ENCODE peak calls at places on chromosomes 5 and 9, in nine cellular contexts. R is CD4-positive, alpha-beta T cell; T is AG04449; X is AG10803; D is GM20000; A is lower leg skin; O is GM13977; G is HFF-Myc; I is pancreas. Y is an unnamed sample.

GRCh38 chr9:37602817-37603216 is 10.4 kb upstream of the TOMM5 start:
- DNase-seq in R (no peak), T (no peak), X (no peak), D (no peak), A (no peak), O (no peak), G (no peak), I (peak; percentile 82), Y (no peak)

GRCh38 chr5:127762412-127762811 is 59.2 kb downstream of the CCDC192 start:
- DNase-seq in R (no peak), T (no peak), X (no peak), D (no peak), A (no peak), O (no peak), G (no peak), I (no peak), Y (no peak)

GRCh38 chr5:179287071-179287470 is 58.2 kb downstream of the ADAMTS2 start:
- DNase-seq in R (no peak), T (no peak), X (no peak), D (no peak), A (peak; percentile 82), O (no peak), G (no peak), I (no peak), Y (no peak)

GRCh38 chr5:122940890-122941289 is 95.5 kb downstream of the SNX24 start:
- DNase-seq in R (no peak), T (no peak), X (no peak), D (no peak), A (no peak), O (no peak), G (no peak), I (no peak), Y (no peak)

GRCh38 chr9:1619915-1620705 is 395.0 kb upstream of the SMARCA2 start:
- DNase-seq in R (no peak), T (no peak), X (peak; percentile 11), D (no peak), A (no peak), O (no peak), G (no peak), I (no peak), Y (no peak)

GRCh38 chr9:27791311-27791710 is 218.0 kb upstream of the C9orf72 start:
- DNase-seq in R (no peak), T (no peak), X (no peak), D (no peak), A (no peak), O (no peak), G (no peak), I (no peak), Y (no peak)

GRCh38 chr9:98318041-98318790 is 62.8 kb upstream of the TBC1D2 start:
- DNase-seq in R (no peak), T (no peak), X (no peak), D (no peak), A (peak; percentile 80), O (no peak), G (no peak), I (no peak), Y (no peak)

GRCh38 chr9:106885451-106885850 is 22.5 kb downstream of the ZNF462 start:
- DNase-seq in R (no peak), T (no peak), X (peak; percentile 74), D (no peak), A (no peak), O (no peak), G (peak; percentile 71), I (no peak), Y (no peak)

GRCh38 chr5:57650360-57651069 is 167.9 kb upstream of the ACTBL2 start:
- DNase-seq in R (no peak), T (no peak), X (peak; percentile 70), D (peak; percentile 33), A (no peak), O (peak; percentile 13), G (peak; percentile 39), I (peak; percentile 52), Y (no peak)

GRCh38 chr9:135321580-135321979 is 158.0 kb upstream of the PPP1R26 start:
- DNase-seq in R (no peak), T (no peak), X (no peak), D (no peak), A (no peak), O (no peak), G (no peak), I (no peak), Y (no peak)

GRCh38 chr5:177162379-177162778 is 28.8 kb downstream of the NSD1 start:
- DNase-seq in R (no peak), T (no peak), X (no peak), D (no peak), A (peak; percentile 21), O (no peak), G (no peak), I (no peak), Y (no peak)

GRCh38 chr5:141366016-141366896 is 2.3 kb downstream of the PCDHGA5 start:
- DNase-seq in R (no peak), T (no peak), X (no peak), D (no peak), A (no peak), O (no peak), G (no peak), I (no peak), Y (no peak)

GRCh38 chr5:141371572-141372475 is 1.8 kb downstream of the PCDHGB3 start:
- DNase-seq in R (no peak), T (no peak), X (no peak), D (no peak), A (no peak), O (no peak), G (no peak), I (no peak), Y (no peak)

GRCh38 chr5:141374627-141375026 is 936 bp downstream of the PCDHGA6 start:
- DNase-seq in R (no peak), T (no peak), X (no peak), D (no peak), A (no peak), O (no peak), G (no peak), I (no peak), Y (no peak)

GRCh38 chr5:141373673-141374317 is at the start of gene PCDHGA6:
- DNase-seq in R (no peak), T (no peak), X (peak; percentile 38), D (no peak), A (no peak), O (no peak), G (no peak), I (no peak), Y (no peak)

GRCh38 chr5:141369994-141370848 is at the start of gene PCDHGB3:
- DNase-seq in R (no peak), T (no peak), X (peak; percentile 73), D (peak; percentile 86), A (no peak), O (peak; percentile 84), G (no peak), I (no peak), Y (no peak)
- TF ChIP-seq CTCF in R (no peak), T (peak; percentile 40), X (peak; percentile 62), D (peak; percentile 72), A (no peak), O (peak; percentile 77), G (peak; percentile 57), I (no peak), Y (no peak)

GRCh38 chr5:60586307-60586901 is 113.6 kb downstream of the DEPDC1B start:
- DNase-seq in R (no peak), T (no peak), X (peak; percentile 20), D (peak; percentile 12), A (no peak), O (peak; percentile 14), G (no peak), I (no peak), Y (no peak)
- TF ChIP-seq CTCF in R (no peak), T (no peak), X (peak; percentile 46), D (peak; percentile 30), A (no peak), O (peak; percentile 57), G (no peak), I (no peak), Y (no peak)

GRCh38 chr9:88590558-88591146 is 55.7 kb downstream of the NXNL2 start:
- DNase-seq in R (no peak), T (no peak), X (no peak), D (no peak), A (no peak), O (no peak), G (no peak), I (no peak), Y (no peak)
- TF ChIP-seq CTCF in R (no peak), T (no peak), X (peak; percentile 1), D (no peak), A (no peak), O (no peak), G (no peak), I (no peak), Y (no peak)

DNA sequence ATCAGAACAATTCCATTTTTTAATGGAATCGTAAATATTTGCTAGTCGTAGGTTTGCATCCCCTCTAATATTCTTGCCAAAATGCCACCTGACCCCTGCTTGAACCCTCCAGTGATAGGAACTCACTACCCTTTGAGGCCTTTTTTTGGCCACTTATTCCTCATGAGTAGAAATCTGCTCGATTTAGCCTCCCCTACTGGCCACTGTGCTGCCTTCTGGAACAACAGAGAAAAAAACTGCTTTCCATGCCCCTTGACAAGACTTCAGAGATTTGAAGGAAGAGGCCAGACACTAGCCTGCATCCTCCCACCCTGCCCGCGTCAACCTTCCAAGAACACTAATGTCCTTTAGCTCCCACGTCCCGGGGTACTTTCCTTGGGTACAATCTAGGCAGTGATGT is 4.1 kb downstream of the CCDC69 start:
- DNase-seq in R (no peak), T (no peak), X (no peak), D (no peak), A (no peak), O (no peak), G (no peak), I (no peak), Y (no peak)
- TF ChIP-seq CTCF in R (no peak), T (no peak), X (peak; percentile 14), D (peak; percentile 19), A (no peak), O (peak; percentile 29), G (no peak), I (no peak), Y (no peak)

GRCh38 chr9:113587471-113588031 is 124.0 kb downstream of the RGS3 start:
- DNase-seq in R (no peak), T (no peak), X (no peak), D (no peak), A (no peak), O (no peak), G (no peak), I (no peak), Y (no peak)
- TF ChIP-seq CTCF in R (peak; percentile 18), T (peak; percentile 54), X (peak; percentile 26), D (no peak), A (no peak), O (peak; percentile 15), G (peak; percentile 58), I (no peak), Y (no peak)

DNA sequence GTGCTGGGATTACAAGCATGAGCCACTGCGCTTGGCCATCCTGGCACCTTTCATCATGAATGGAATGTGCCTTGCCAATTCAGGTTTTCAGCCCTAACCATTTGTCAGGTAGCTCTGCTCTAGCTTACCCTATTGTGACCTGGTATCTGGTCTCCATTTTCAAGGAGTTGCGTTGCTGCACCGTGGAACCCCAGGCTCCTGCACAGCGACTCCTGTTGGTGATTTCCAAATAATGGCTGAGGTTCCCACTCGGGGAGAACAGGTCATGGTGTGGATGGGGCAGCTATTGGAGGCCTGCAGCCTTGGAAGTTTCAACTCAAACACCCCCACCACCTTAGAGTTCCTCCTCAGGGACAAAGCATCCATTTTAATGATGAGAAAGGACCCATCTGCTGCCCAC is 18.7 kb upstream of the CTSV start:
- DNase-seq in R (no peak), T (no peak), X (no peak), D (no peak), A (peak; percentile 37), O (no peak), G (no peak), I (no peak), Y (no peak)
- TF ChIP-seq CTCF in R (no peak), T (no peak), X (no peak), D (no peak), A (no peak), O (no peak), G (no peak), I (no peak), Y (no peak)

GRCh38 chr5:43225649-43226245 is 33.7 kb downstream of the NIM1K start:
- DNase-seq in R (no peak), T (no peak), X (no peak), D (no peak), A (no peak), O (no peak), G (no peak), I (no peak), Y (no peak)
- TF ChIP-seq CTCF in R (no peak), T (no peak), X (no peak), D (no peak), A (no peak), O (no peak), G (no peak), I (no peak), Y (no peak)

Y was measured in natural killer cell.